ENCODE peak calls at places on chromosomes 13 and 19, in seven cellular contexts. One of them, this sample, is unnamed.

GRCh38 chr13:28379371-28380083 is 115.4 kb downstream of the FLT1 start:
- DNase-seq in T-helper 2 cell: no peak
- DNase-seq in activated gamma-delta T cell treated with Interleukin-2 at 50 U/mL for 16 hours: no peak
- DNase-seq in stimulated activated CD4-positive, alpha-beta T cell treated with anti-CD3 and anti-CD28 coated beads, Interleukin-2, amount 100 ng/mL, for 48 hours: no peak
- DNase-seq in HS-27A: no peak
- DNase-seq in GOT3: no peak
- DNase-seq in endodermal cell: no peak
- DNase-seq in this sample: no peak

GRCh38 chr19:2223391-2223790 is 12.7 kb downstream of the PLEKHJ1 start:
- DNase-seq in T-helper 2 cell: no peak
- DNase-seq in activated gamma-delta T cell treated with Interleukin-2 at 50 U/mL for 16 hours: no peak
- DNase-seq in stimulated activated CD4-positive, alpha-beta T cell treated with anti-CD3 and anti-CD28 coated beads, Interleukin-2, amount 100 ng/mL, for 48 hours: no peak
- DNase-seq in HS-27A: no peak
- DNase-seq in GOT3: no peak
- DNase-seq in endodermal cell: no peak
- DNase-seq in this sample: no peak

GRCh38 chr19:47418595-47419036 is 711 bp downstream of the MEIS3 start:
- DNase-seq in T-helper 2 cell: no peak
- DNase-seq in activated gamma-delta T cell treated with Interleukin-2 at 50 U/mL for 16 hours: no peak
- DNase-seq in stimulated activated CD4-positive, alpha-beta T cell treated with anti-CD3 and anti-CD28 coated beads, Interleukin-2, amount 100 ng/mL, for 48 hours: no peak
- DNase-seq in HS-27A: no peak
- DNase-seq in GOT3: no peak
- DNase-seq in endodermal cell: peak; percentile 71
- DNase-seq in this sample: no peak

GRCh38 chr13:73369095-73369494 is 310.3 kb downstream of the KLF5 start:
- DNase-seq in T-helper 2 cell: no peak
- DNase-seq in activated gamma-delta T cell treated with Interleukin-2 at 50 U/mL for 16 hours: no peak
- DNase-seq in stimulated activated CD4-positive, alpha-beta T cell treated with anti-CD3 and anti-CD28 coated beads, Interleukin-2, amount 100 ng/mL, for 48 hours: no peak
- DNase-seq in HS-27A: no peak
- DNase-seq in GOT3: no peak
- DNase-seq in endodermal cell: no peak
- DNase-seq in this sample: no peak

GRCh38 chr13:75507027-75508001 is 25.3 kb upstream of the TBC1D4 start:
- DNase-seq in T-helper 2 cell: no peak
- DNase-seq in activated gamma-delta T cell treated with Interleukin-2 at 50 U/mL for 16 hours: no peak
- DNase-seq in stimulated activated CD4-positive, alpha-beta T cell treated with anti-CD3 and anti-CD28 coated beads, Interleukin-2, amount 100 ng/mL, for 48 hours: no peak
- DNase-seq in HS-27A: no peak
- DNase-seq in GOT3: no peak
- DNase-seq in endodermal cell: no peak
- DNase-seq in this sample: no peak

GRCh38 chr13:44064376-44064775 is 184.7 kb downstream of the LACC1 start:
- DNase-seq in T-helper 2 cell: no peak
- DNase-seq in activated gamma-delta T cell treated with Interleukin-2 at 50 U/mL for 16 hours: no peak
- DNase-seq in stimulated activated CD4-positive, alpha-beta T cell treated with anti-CD3 and anti-CD28 coated beads, Interleukin-2, amount 100 ng/mL, for 48 hours: no peak
- DNase-seq in HS-27A: no peak
- DNase-seq in GOT3: no peak
- DNase-seq in endodermal cell: no peak
- DNase-seq in this sample: no peak

GRCh38 chr13:114024603-114025431 is 50.9 kb upstream of the C13orf46 start:
- DNase-seq in T-helper 2 cell: no peak
- DNase-seq in activated gamma-delta T cell treated with Interleukin-2 at 50 U/mL for 16 hours: no peak
- DNase-seq in stimulated activated CD4-positive, alpha-beta T cell treated with anti-CD3 and anti-CD28 coated beads, Interleukin-2, amount 100 ng/mL, for 48 hours: no peak
- DNase-seq in HS-27A: no peak
- DNase-seq in GOT3: no peak
- DNase-seq in endodermal cell: no peak
- DNase-seq in this sample: no peak

GRCh38 chr19:23698711-23699520 is 11.9 kb upstream of the ZNF675 start:
- DNase-seq in T-helper 2 cell: no peak
- DNase-seq in activated gamma-delta T cell treated with Interleukin-2 at 50 U/mL for 16 hours: no peak
- DNase-seq in stimulated activated CD4-positive, alpha-beta T cell treated with anti-CD3 and anti-CD28 coated beads, Interleukin-2, amount 100 ng/mL, for 48 hours: no peak
- DNase-seq in HS-27A: peak; percentile 12
- DNase-seq in GOT3: no peak
- DNase-seq in endodermal cell: no peak
- DNase-seq in this sample: no peak

GRCh38 chr19:19820774-19821315 is 705 bp downstream of the ZNF506 start:
- DNase-seq in T-helper 2 cell: peak; percentile 18
- DNase-seq in activated gamma-delta T cell treated with Interleukin-2 at 50 U/mL for 16 hours: no peak
- DNase-seq in stimulated activated CD4-positive, alpha-beta T cell treated with anti-CD3 and anti-CD28 coated beads, Interleukin-2, amount 100 ng/mL, for 48 hours: no peak
- DNase-seq in HS-27A: no peak
- DNase-seq in GOT3: no peak
- DNase-seq in endodermal cell: peak; percentile 40
- DNase-seq in this sample: no peak

GRCh38 chr19:2933490-2933910 is 11.3 kb downstream of the ZNF77 start:
- DNase-seq in T-helper 2 cell: no peak
- DNase-seq in activated gamma-delta T cell treated with Interleukin-2 at 50 U/mL for 16 hours: no peak
- DNase-seq in stimulated activated CD4-positive, alpha-beta T cell treated with anti-CD3 and anti-CD28 coated beads, Interleukin-2, amount 100 ng/mL, for 48 hours: no peak
- DNase-seq in HS-27A: no peak
- DNase-seq in GOT3: no peak
- DNase-seq in endodermal cell: no peak
- DNase-seq in this sample: no peak

GRCh38 chr19:11964496-11964857 is 363 bp upstream of the ZNF763 start:
- DNase-seq in T-helper 2 cell: no peak
- DNase-seq in activated gamma-delta T cell treated with Interleukin-2 at 50 U/mL for 16 hours: no peak
- DNase-seq in stimulated activated CD4-positive, alpha-beta T cell treated with anti-CD3 and anti-CD28 coated beads, Interleukin-2, amount 100 ng/mL, for 48 hours: no peak
- DNase-seq in HS-27A: no peak
- DNase-seq in GOT3: no peak
- DNase-seq in endodermal cell: no peak
- DNase-seq in this sample: no peak

GRCh38 chr19:40567750-40568494 is 8.8 kb upstream of the SHKBP1 start:
- DNase-seq in T-helper 2 cell: no peak
- DNase-seq in activated gamma-delta T cell treated with Interleukin-2 at 50 U/mL for 16 hours: no peak
- DNase-seq in stimulated activated CD4-positive, alpha-beta T cell treated with anti-CD3 and anti-CD28 coated beads, Interleukin-2, amount 100 ng/mL, for 48 hours: no peak
- DNase-seq in HS-27A: no peak
- DNase-seq in GOT3: no peak
- DNase-seq in endodermal cell: peak; percentile 72
- DNase-seq in this sample: no peak

GRCh38 chr19:10736916-10737551 is 19.2 kb downstream of the DNM2 start:
- DNase-seq in T-helper 2 cell: no peak
- DNase-seq in activated gamma-delta T cell treated with Interleukin-2 at 50 U/mL for 16 hours: no peak
- DNase-seq in stimulated activated CD4-positive, alpha-beta T cell treated with anti-CD3 and anti-CD28 coated beads, Interleukin-2, amount 100 ng/mL, for 48 hours: no peak
- DNase-seq in HS-27A: no peak
- DNase-seq in GOT3: no peak
- DNase-seq in endodermal cell: no peak
- DNase-seq in this sample: no peak

GRCh38 chr19:2254052-2254872 is 2.0 kb downstream of the JSRP1 start:
- DNase-seq in T-helper 2 cell: no peak
- DNase-seq in activated gamma-delta T cell treated with Interleukin-2 at 50 U/mL for 16 hours: no peak
- DNase-seq in stimulated activated CD4-positive, alpha-beta T cell treated with anti-CD3 and anti-CD28 coated beads, Interleukin-2, amount 100 ng/mL, for 48 hours: no peak
- DNase-seq in HS-27A: no peak
- DNase-seq in GOT3: no peak
- DNase-seq in endodermal cell: peak; percentile 94
- DNase-seq in this sample: no peak

GRCh38 chr19:46299004-46299509 is 2.2 kb downstream of the HIF3A start:
- DNase-seq in T-helper 2 cell: no peak
- DNase-seq in activated gamma-delta T cell treated with Interleukin-2 at 50 U/mL for 16 hours: no peak
- DNase-seq in stimulated activated CD4-positive, alpha-beta T cell treated with anti-CD3 and anti-CD28 coated beads, Interleukin-2, amount 100 ng/mL, for 48 hours: no peak
- DNase-seq in HS-27A: peak; percentile 80
- DNase-seq in GOT3: no peak
- DNase-seq in endodermal cell: peak; percentile 63
- DNase-seq in this sample: no peak

GRCh38 chr19:12995596-12996541 is 594 bp downstream of the NFIX start:
- DNase-seq in T-helper 2 cell: no peak
- DNase-seq in activated gamma-delta T cell treated with Interleukin-2 at 50 U/mL for 16 hours: no peak
- DNase-seq in stimulated activated CD4-positive, alpha-beta T cell treated with anti-CD3 and anti-CD28 coated beads, Interleukin-2, amount 100 ng/mL, for 48 hours: no peak
- DNase-seq in HS-27A: no peak
- DNase-seq in GOT3: no peak
- DNase-seq in endodermal cell: no peak
- DNase-seq in this sample: no peak

GRCh38 chr19:32053366-32053765 is 292.0 kb upstream of the ZNF507 start:
- DNase-seq in T-helper 2 cell: no peak
- DNase-seq in activated gamma-delta T cell treated with Interleukin-2 at 50 U/mL for 16 hours: no peak
- DNase-seq in stimulated activated CD4-positive, alpha-beta T cell treated with anti-CD3 and anti-CD28 coated beads, Interleukin-2, amount 100 ng/mL, for 48 hours: no peak
- DNase-seq in HS-27A: no peak
- DNase-seq in GOT3: no peak
- DNase-seq in endodermal cell: no peak
- DNase-seq in this sample: no peak

GRCh38 chr19:8468761-8469458 is 24.1 kb downstream of the HNRNPM start:
- DNase-seq in T-helper 2 cell: no peak
- DNase-seq in activated gamma-delta T cell treated with Interleukin-2 at 50 U/mL for 16 hours: no peak
- DNase-seq in stimulated activated CD4-positive, alpha-beta T cell treated with anti-CD3 and anti-CD28 coated beads, Interleukin-2, amount 100 ng/mL, for 48 hours: no peak
- DNase-seq in HS-27A: no peak
- DNase-seq in GOT3: no peak
- DNase-seq in endodermal cell: no peak
- DNase-seq in this sample: no peak

GRCh38 chr13:44575035-44575434 is 1.1 kb downstream of the TSC22D1 start:
- DNase-seq in T-helper 2 cell: no peak
- DNase-seq in activated gamma-delta T cell treated with Interleukin-2 at 50 U/mL for 16 hours: no peak
- DNase-seq in stimulated activated CD4-positive, alpha-beta T cell treated with anti-CD3 and anti-CD28 coated beads, Interleukin-2, amount 100 ng/mL, for 48 hours: no peak
- DNase-seq in HS-27A: no peak
- DNase-seq in GOT3: no peak
- DNase-seq in endodermal cell: no peak
- DNase-seq in this sample: no peak

GRCh38 chr13:100336795-100337516 is 248.1 kb downstream of the PCCA start:
- DNase-seq in T-helper 2 cell: no peak
- DNase-seq in activated gamma-delta T cell treated with Interleukin-2 at 50 U/mL for 16 hours: no peak
- DNase-seq in stimulated activated CD4-positive, alpha-beta T cell treated with anti-CD3 and anti-CD28 coated beads, Interleukin-2, amount 100 ng/mL, for 48 hours: no peak
- DNase-seq in HS-27A: no peak
- DNase-seq in GOT3: no peak
- DNase-seq in endodermal cell: peak; percentile 55
- DNase-seq in this sample: no peak

GRCh38 chr19:45511074-45511473 is 3.8 kb downstream of the VASP start:
- DNase-seq in T-helper 2 cell: no peak
- DNase-seq in activated gamma-delta T cell treated with Interleukin-2 at 50 U/mL for 16 hours: no peak
- DNase-seq in stimulated activated CD4-positive, alpha-beta T cell treated with anti-CD3 and anti-CD28 coated beads, Interleukin-2, amount 100 ng/mL, for 48 hours: no peak
- DNase-seq in HS-27A: no peak
- DNase-seq in GOT3: no peak
- DNase-seq in endodermal cell: no peak
- DNase-seq in this sample: no peak

GRCh38 chr19:17873661-17874422 is 2.1 kb downstream of the SLC5A5 start:
- DNase-seq in T-helper 2 cell: peak; percentile 53
- DNase-seq in activated gamma-delta T cell treated with Interleukin-2 at 50 U/mL for 16 hours: peak; percentile 45
- DNase-seq in stimulated activated CD4-positive, alpha-beta T cell treated with anti-CD3 and anti-CD28 coated beads, Interleukin-2, amount 100 ng/mL, for 48 hours: peak; percentile 70
- DNase-seq in HS-27A: no peak
- DNase-seq in GOT3: no peak
- DNase-seq in endodermal cell: peak; percentile 96
- DNase-seq in this sample: peak; percentile 42

GRCh38 chr13:43939149-43939548 is 59.4 kb downstream of the LACC1 start:
- DNase-seq in T-helper 2 cell: no peak
- DNase-seq in activated gamma-delta T cell treated with Interleukin-2 at 50 U/mL for 16 hours: no peak
- DNase-seq in stimulated activated CD4-positive, alpha-beta T cell treated with anti-CD3 and anti-CD28 coated beads, Interleukin-2, amount 100 ng/mL, for 48 hours: no peak
- DNase-seq in HS-27A: no peak
- DNase-seq in GOT3: no peak
- DNase-seq in endodermal cell: no peak
- DNase-seq in this sample: no peak

GRCh38 chr13:26855071-26855470 is 94.5 kb upstream of the GPR12 start:
- DNase-seq in T-helper 2 cell: no peak
- DNase-seq in activated gamma-delta T cell treated with Interleukin-2 at 50 U/mL for 16 hours: no peak
- DNase-seq in stimulated activated CD4-positive, alpha-beta T cell treated with anti-CD3 and anti-CD28 coated beads, Interleukin-2, amount 100 ng/mL, for 48 hours: no peak
- DNase-seq in HS-27A: no peak
- DNase-seq in GOT3: no peak
- DNase-seq in endodermal cell: no peak
- DNase-seq in this sample: no peak

GRCh38 chr13:22871248-22871647 is 309.5 kb upstream of the SGCG start:
- DNase-seq in T-helper 2 cell: no peak
- DNase-seq in activated gamma-delta T cell treated with Interleukin-2 at 50 U/mL for 16 hours: no peak
- DNase-seq in stimulated activated CD4-positive, alpha-beta T cell treated with anti-CD3 and anti-CD28 coated beads, Interleukin-2, amount 100 ng/mL, for 48 hours: no peak
- DNase-seq in HS-27A: no peak
- DNase-seq in GOT3: no peak
- DNase-seq in endodermal cell: no peak
- DNase-seq in this sample: no peak

GRCh38 chr19:2334986-2335846 is 6.7 kb downstream of the SPPL2B start:
- DNase-seq in T-helper 2 cell: no peak
- DNase-seq in activated gamma-delta T cell treated with Interleukin-2 at 50 U/mL for 16 hours: no peak
- DNase-seq in stimulated activated CD4-positive, alpha-beta T cell treated with anti-CD3 and anti-CD28 coated beads, Interleukin-2, amount 100 ng/mL, for 48 hours: no peak
- DNase-seq in HS-27A: no peak
- DNase-seq in GOT3: no peak
- DNase-seq in endodermal cell: no peak
- DNase-seq in this sample: no peak

GRCh38 chr19:19181614-19182013 is 10.3 kb downstream of the BORCS8 start:
- DNase-seq in T-helper 2 cell: no peak
- DNase-seq in activated gamma-delta T cell treated with Interleukin-2 at 50 U/mL for 16 hours: no peak
- DNase-seq in stimulated activated CD4-positive, alpha-beta T cell treated with anti-CD3 and anti-CD28 coated beads, Interleukin-2, amount 100 ng/mL, for 48 hours: no peak
- DNase-seq in HS-27A: no peak
- DNase-seq in GOT3: no peak
- DNase-seq in endodermal cell: no peak
- DNase-seq in this sample: no peak

GRCh38 chr19:12828494-12828893 is 5.9 kb downstream of the RTBDN start:
- DNase-seq in T-helper 2 cell: no peak
- DNase-seq in activated gamma-delta T cell treated with Interleukin-2 at 50 U/mL for 16 hours: no peak
- DNase-seq in stimulated activated CD4-positive, alpha-beta T cell treated with anti-CD3 and anti-CD28 coated beads, Interleukin-2, amount 100 ng/mL, for 48 hours: no peak
- DNase-seq in HS-27A: no peak
- DNase-seq in GOT3: no peak
- DNase-seq in endodermal cell: peak; percentile 93
- DNase-seq in this sample: no peak

GRCh38 chr19:22935151-22935550 is 67.8 kb downstream of the ZNF728 start:
- DNase-seq in T-helper 2 cell: no peak
- DNase-seq in activated gamma-delta T cell treated with Interleukin-2 at 50 U/mL for 16 hours: no peak
- DNase-seq in stimulated activated CD4-positive, alpha-beta T cell treated with anti-CD3 and anti-CD28 coated beads, Interleukin-2, amount 100 ng/mL, for 48 hours: no peak
- DNase-seq in HS-27A: no peak
- DNase-seq in GOT3: no peak
- DNase-seq in endodermal cell: no peak
- DNase-seq in this sample: no peak

GRCh38 chr13:94920578-94920977 is 208.2 kb upstream of the SOX21 start:
- DNase-seq in T-helper 2 cell: no peak
- DNase-seq in activated gamma-delta T cell treated with Interleukin-2 at 50 U/mL for 16 hours: no peak
- DNase-seq in stimulated activated CD4-positive, alpha-beta T cell treated with anti-CD3 and anti-CD28 coated beads, Interleukin-2, amount 100 ng/mL, for 48 hours: no peak
- DNase-seq in HS-27A: no peak
- DNase-seq in GOT3: no peak
- DNase-seq in endodermal cell: no peak
- DNase-seq in this sample: no peak

GRCh38 chr13:25203256-25203794 is 31.2 kb upstream of the AMER2 start:
- DNase-seq in T-helper 2 cell: no peak
- DNase-seq in activated gamma-delta T cell treated with Interleukin-2 at 50 U/mL for 16 hours: no peak
- DNase-seq in stimulated activated CD4-positive, alpha-beta T cell treated with anti-CD3 and anti-CD28 coated beads, Interleukin-2, amount 100 ng/mL, for 48 hours: no peak
- DNase-seq in HS-27A: no peak
- DNase-seq in GOT3: no peak
- DNase-seq in endodermal cell: peak; percentile 56
- DNase-seq in this sample: no peak

GRCh38 chr19:36136975-36137686 is 2.7 kb upstream of the CAPNS1 start:
- DNase-seq in T-helper 2 cell: no peak
- DNase-seq in activated gamma-delta T cell treated with Interleukin-2 at 50 U/mL for 16 hours: no peak
- DNase-seq in stimulated activated CD4-positive, alpha-beta T cell treated with anti-CD3 and anti-CD28 coated beads, Interleukin-2, amount 100 ng/mL, for 48 hours: no peak
- DNase-seq in HS-27A: peak; percentile 96
- DNase-seq in GOT3: no peak
- DNase-seq in endodermal cell: no peak
- DNase-seq in this sample: no peak

This sample was measured in naive thymus-derived CD4-positive, alpha-beta T cell.